ENCODE peak calls at places on chromosomes 3 and 15, in five cellular contexts. G, A, H, L and D are unnamed samples.

GRCh38 chr3:24505678-24506560 is 11.3 kb upstream of the THRB start:
- DNase-seq in G (no peak), H (no peak), A (no peak), L (no peak), D (no peak)

GRCh38 chr3:194269610-194270145 is 81.5 kb downstream of the CPN2 start:
- DNase-seq in L (no peak), A (peak; percentile 96), G (no peak), H (peak; percentile 39), D (peak; percentile 91)

GRCh38 chr3:89373459-89373858 is 266.0 kb downstream of the EPHA3 start:
- DNase-seq in G (no peak), H (no peak), L (no peak), A (peak; percentile 5), D (peak; percentile 13)

GRCh38 chr3:195512798-195513345 is 30.3 kb downstream of the PPP1R2 start:
- DNase-seq in A (no peak), H (no peak), L (no peak), G (no peak), D (no peak)

GRCh38 chr3:9602620-9603019 is 46.7 kb upstream of the MTMR14 start:
- DNase-seq in G (no peak), A (no peak), L (no peak), H (no peak), D (no peak)

GRCh38 chr3:52495096-52495495 is at the start of gene STAB1:
- DNase-seq in L (no peak), H (no peak), A (peak; percentile 84), G (no peak), D (peak; percentile 57)

GRCh38 chr3:13714251-13714916 is 165.5 kb downstream of the FBLN2 start:
- DNase-seq in A (no peak), H (no peak), L (no peak), G (no peak), D (no peak)

GRCh38 chr3:78481050-78481449 is 1286.7 kb downstream of the ROBO1 start:
- DNase-seq in H (no peak), G (no peak), L (no peak), A (no peak), D (no peak)

GRCh38 chr15:73955326-73955725 is 29.1 kb downstream of the LOXL1 start:
- DNase-seq in A (no peak), H (no peak), G (no peak), L (no peak), D (no peak)

GRCh38 chr3:128133273-128133883 is 9.8 kb upstream of the RUVBL1 start:
- DNase-seq in A (no peak), L (peak; percentile 19), G (peak; percentile 59), H (no peak), D (no peak)